ENCODE peak calls at places on chromosomes 4 and X, in nine cellular contexts. A, L, W, T, I, O, F, Y and U are unnamed samples.

GRCh38 chrX:47218920-47219815 is 687 bp downstream of the CDK16 start:
- DNase-seq in A (peak), L (no peak), W (peak), T (no peak), I (no peak), O (no peak), F (peak), Y (no peak), U (peak)

GRCh38 chrX:103730746-103731508 is 20.2 kb downstream of the TMEM31 start:
- DNase-seq in A (no peak), L (peak), W (peak), T (no peak), I (no peak), O (no peak), F (peak), Y (peak), U (peak)

GRCh38 chr4:6516762-6517161 is 44.3 kb upstream of the PPP2R2C start:
- DNase-seq in A (no peak), L (no peak), W (no peak), T (no peak), I (no peak), O (no peak), F (no peak), Y (no peak), U (no peak)

GRCh38 chrX:10986616-10987015 is 124.5 kb upstream of the HCCS start:
- DNase-seq in A (no peak), L (no peak), W (peak), T (no peak), I (no peak), O (no peak), F (peak), Y (no peak), U (no peak)

GRCh38 chrX:252421-253291 is 28.5 kb upstream of the PLCXD1 start:
- DNase-seq in A (no peak), L (no peak), W (no peak), T (no peak), I (peak), O (no peak), F (no peak), Y (no peak), U (no peak)

GRCh38 chrX:86263526-86263925 is 115.3 kb downstream of the DACH2 start:
- DNase-seq in A (no peak), L (no peak), W (no peak), T (no peak), I (no peak), O (no peak), F (no peak), Y (no peak), U (no peak)

GRCh38 chr4:92047209-92047877 is 256.4 kb upstream of the GRID2 start:
- DNase-seq in A (no peak), L (no peak), W (no peak), T (no peak), I (no peak), O (no peak), F (peak), Y (no peak), U (no peak)

GRCh38 chr4:21507439-21507838 is 441.1 kb downstream of the KCNIP4 start:
- DNase-seq in A (no peak), L (peak), W (no peak), T (no peak), I (no peak), O (no peak), F (peak), Y (no peak), U (no peak)

GRCh38 chr4:53183754-53184153 is 182.1 kb downstream of the SCFD2 start:
- DNase-seq in A (no peak), L (no peak), W (no peak), T (no peak), I (no peak), O (no peak), F (no peak), Y (no peak), U (no peak)

GRCh38 chr4:1746919-1747602 is 25.7 kb downstream of the TACC3 start:
- DNase-seq in A (no peak), L (no peak), W (no peak), T (peak), I (no peak), O (no peak), F (no peak), Y (no peak), U (no peak)

GRCh38 chr4:184573701-184574100 is 75.5 kb downstream of the CASP3 start:
- DNase-seq in A (no peak), L (no peak), W (no peak), T (no peak), I (no peak), O (no peak), F (no peak), Y (no peak), U (no peak)